ENCODE peak calls at places on chromosomes 7 and 10, in six cellular contexts. Y is GM12892, C is K562, V is GM12878, N is H1, G is HepG2. A is an unnamed sample.

GRCh38 chr10:109933984-109934565 is 10.8 kb upstream of the XPNPEP1 start:
- DNase-seq in N (no peak), G (no peak), C (no peak), Y (no peak), V (no peak), A (no peak)

GRCh38 chr7:76165973-76166403 is 35.7 kb upstream of the SRRM3 start:
- DNase-seq in C (no peak), V (no peak), Y (no peak), N (no peak), G (no peak), A (no peak)

GRCh38 chr10:57716884-57717283 is 550.8 kb downstream of the IPMK start:
- DNase-seq in C (no peak), G (no peak), Y (no peak), V (no peak), N (no peak), A (no peak)

GRCh38 chr7:142481548-142481947 is 223.7 kb upstream of the PRSS58 start:
- DNase-seq in V (no peak), N (no peak), G (no peak), Y (no peak), C (no peak), A (no peak)

GRCh38 chr7:34846976-34847375 is 189.0 kb downstream of the NPSR1 start:
- DNase-seq in Y (no peak), C (no peak), V (no peak), N (no peak), G (no peak), A (no peak)

GRCh38 chr10:10587744-10588393 is 429.8 kb upstream of the CELF2 start:
- DNase-seq in G (no peak), V (no peak), Y (no peak), C (no peak), N (no peak), A (no peak)

GRCh38 chr7:92836489-92837213 is at the start of gene CDK6:
- DNase-seq in N (no peak), Y (peak; percentile 47), V (no peak), G (peak; percentile 55), C (peak; percentile 91), A (peak; percentile 58)

GRCh38 chr10:120800528-120801323 is 50.4 kb upstream of the WDR11 start:
- DNase-seq in V (no peak), Y (no peak), G (no peak), C (no peak), N (peak; percentile 36), A (no peak)

GRCh38 chr7:111025013-111025412 is 65.9 kb upstream of the LRRN3 start:
- DNase-seq in Y (no peak), N (no peak), V (no peak), G (peak; percentile 47), C (no peak), A (no peak)

GRCh38 chr10:92544296-92544695 is 29.6 kb downstream of the IDE start:
- DNase-seq in Y (no peak), G (no peak), V (peak; percentile 35), N (no peak), C (no peak), A (no peak)

GRCh38 chr7:127673902-127674301 is 21.9 kb downstream of the SND1 start:
- DNase-seq in N (no peak), Y (no peak), V (no peak), G (no peak), C (no peak), A (no peak)

GRCh38 chr7:30116771-30117170 is 18.0 kb upstream of the MTURN start:
- DNase-seq in Y (no peak), V (no peak), C (no peak), N (no peak), G (no peak), A (no peak)

GRCh38 chr7:39735903-39736302 is 112.5 kb downstream of the RALA start:
- DNase-seq in C (peak; percentile 42), V (peak; percentile 19), N (no peak), G (no peak), Y (no peak), A (no peak)

GRCh38 chr7:39727614-39728013 is 104.2 kb downstream of the RALA start:
- DNase-seq in G (no peak), V (no peak), N (no peak), C (no peak), Y (no peak), A (no peak)

GRCh38 chr7:39734605-39735004 is 111.2 kb downstream of the RALA start:
- DNase-seq in V (no peak), C (no peak), G (no peak), Y (no peak), N (no peak), A (no peak)

GRCh38 chr7:39733881-39734571 is 110.7 kb downstream of the RALA start:
- DNase-seq in G (peak; percentile 36), C (no peak), Y (no peak), V (no peak), N (no peak), A (no peak)

DNA sequence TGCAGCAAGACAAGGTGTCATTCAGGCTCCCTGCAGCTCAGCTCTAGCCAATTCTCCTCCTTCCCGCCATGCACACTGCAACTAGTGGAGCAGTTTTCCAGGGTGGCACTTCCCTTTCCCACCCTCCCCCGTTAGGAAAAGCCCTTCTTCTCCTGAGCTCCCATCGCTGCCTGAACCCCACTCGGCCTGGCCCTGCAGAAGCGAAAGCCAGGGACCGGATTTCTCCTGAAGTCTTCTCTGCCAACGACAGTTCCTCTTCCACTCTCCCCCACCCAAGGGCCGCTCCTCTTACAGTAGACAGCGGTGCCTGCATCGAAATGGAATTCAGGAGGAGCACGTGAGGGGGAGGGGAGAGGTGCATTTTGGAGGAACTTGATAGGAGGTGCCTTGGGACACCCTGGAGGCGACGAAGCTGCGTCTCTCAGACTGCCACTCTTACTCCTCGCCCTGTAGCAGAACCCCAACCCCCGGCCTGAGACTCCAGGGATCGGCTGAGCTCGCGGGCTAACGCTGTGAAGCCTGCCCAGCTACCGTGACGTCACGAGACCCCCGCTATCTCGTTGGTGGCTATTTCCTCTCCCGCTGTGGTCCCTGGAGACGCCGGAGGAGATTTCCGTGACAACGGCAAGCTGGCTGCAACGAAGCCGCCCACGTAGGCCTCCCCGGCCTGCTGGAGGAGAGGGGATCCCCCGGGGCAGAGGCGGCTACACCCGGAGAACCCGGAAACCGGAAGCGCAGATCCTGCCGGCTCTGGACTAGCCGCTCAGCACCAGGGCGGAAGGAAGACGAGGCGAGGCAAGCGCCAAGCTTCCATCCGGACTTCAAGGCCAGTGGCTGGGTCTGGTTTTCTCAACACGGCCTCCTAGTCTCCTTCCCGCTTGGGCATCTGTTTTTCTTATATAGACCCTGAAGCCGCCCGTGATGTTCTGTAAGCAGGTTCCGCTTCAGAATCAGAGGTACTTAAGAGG is 109.7 kb downstream of the RALA start:
- DNase-seq in G (peak; percentile 68), V (peak; percentile 95), N (peak; percentile 94), Y (peak; percentile 88), C (peak; percentile 90), A (peak; percentile 78)
- TF ChIP-seq POLR2A in G (no peak), V (peak; percentile 91), N (peak; percentile 61), Y (peak; percentile 91), C (peak; percentile 63), A (peak; percentile 92)

GRCh38 chr7:120005720-120006119 is 267.3 kb upstream of the KCND2 start:
- DNase-seq in C (no peak), N (no peak), V (no peak), G (no peak), Y (no peak), A (no peak)

GRCh38 chr7:119996634-119997033 is 276.3 kb upstream of the KCND2 start:
- DNase-seq in V (no peak), Y (no peak), N (no peak), G (no peak), C (no peak), A (no peak)

GRCh38 chr7:119994928-119995327 is 278.0 kb upstream of the KCND2 start:
- DNase-seq in C (no peak), G (no peak), Y (no peak), N (no peak), V (no peak), A (no peak)

DNA sequence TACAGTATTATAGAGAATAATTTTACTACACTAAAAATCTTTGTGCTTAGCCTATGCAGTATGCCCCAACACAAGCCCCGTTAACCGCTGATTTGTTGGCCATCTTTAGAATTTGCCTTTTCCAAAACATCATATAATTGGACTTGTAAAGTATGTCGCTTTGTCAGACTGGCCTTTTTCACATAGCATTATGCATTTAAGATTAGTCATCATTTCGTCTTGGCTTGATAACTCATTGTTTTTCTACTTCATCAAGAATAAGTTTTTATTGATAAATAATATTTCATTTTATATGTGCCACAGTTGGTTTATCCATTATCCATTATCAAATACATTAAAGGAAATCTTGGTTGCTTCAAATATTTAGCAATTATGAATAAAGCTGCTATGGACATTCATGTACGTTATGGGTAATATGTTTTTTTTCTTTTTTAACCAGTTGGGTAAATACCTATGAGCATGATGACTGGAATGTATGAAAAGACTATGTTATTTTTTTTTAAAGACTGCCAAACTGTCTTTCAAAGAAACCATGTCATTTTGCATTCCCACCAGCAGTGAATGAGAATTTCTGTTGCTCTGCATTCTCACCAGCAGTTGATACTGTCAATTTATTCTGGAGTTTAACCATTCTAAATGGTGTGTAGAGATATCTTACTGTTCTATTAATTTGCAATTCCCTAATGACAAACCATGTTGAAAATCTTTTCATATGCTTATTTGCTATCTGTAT is 273.1 kb upstream of the KCND2 start:
- DNase-seq in C (no peak), V (no peak), N (no peak), G (no peak), Y (no peak), A (no peak)
- TF ChIP-seq TAF1 in C (no peak), V (no peak), N (no peak), G (no peak), Y (no peak), A (no peak)

GRCh38 chr7:99558306-99559275 is at the start of gene ZNF655:
- DNase-seq in N (no peak), C (peak; percentile 99), V (peak; percentile 53), G (peak; percentile 90), Y (peak; percentile 93), A (peak; percentile 90)
- TF ChIP-seq POLR2A in N (peak; percentile 81), C (peak; percentile 97), V (peak; percentile 96), G (peak; percentile 94), Y (peak; percentile 91), A (peak; percentile 95)

GRCh38 chr10:7171825-7172224 is 239.0 kb downstream of the SFMBT2 start:
- DNase-seq in C (no peak), N (no peak), V (no peak), G (no peak), Y (no peak), A (no peak)

GRCh38 chr10:7165500-7166177 is 245.2 kb downstream of the SFMBT2 start:
- DNase-seq in N (no peak), C (no peak), G (no peak), V (no peak), Y (no peak), A (no peak)

GRCh38 chr10:7168414-7168813 is 242.4 kb downstream of the SFMBT2 start:
- DNase-seq in G (no peak), Y (no peak), V (no peak), N (no peak), C (peak; percentile 42), A (no peak)

DNA sequence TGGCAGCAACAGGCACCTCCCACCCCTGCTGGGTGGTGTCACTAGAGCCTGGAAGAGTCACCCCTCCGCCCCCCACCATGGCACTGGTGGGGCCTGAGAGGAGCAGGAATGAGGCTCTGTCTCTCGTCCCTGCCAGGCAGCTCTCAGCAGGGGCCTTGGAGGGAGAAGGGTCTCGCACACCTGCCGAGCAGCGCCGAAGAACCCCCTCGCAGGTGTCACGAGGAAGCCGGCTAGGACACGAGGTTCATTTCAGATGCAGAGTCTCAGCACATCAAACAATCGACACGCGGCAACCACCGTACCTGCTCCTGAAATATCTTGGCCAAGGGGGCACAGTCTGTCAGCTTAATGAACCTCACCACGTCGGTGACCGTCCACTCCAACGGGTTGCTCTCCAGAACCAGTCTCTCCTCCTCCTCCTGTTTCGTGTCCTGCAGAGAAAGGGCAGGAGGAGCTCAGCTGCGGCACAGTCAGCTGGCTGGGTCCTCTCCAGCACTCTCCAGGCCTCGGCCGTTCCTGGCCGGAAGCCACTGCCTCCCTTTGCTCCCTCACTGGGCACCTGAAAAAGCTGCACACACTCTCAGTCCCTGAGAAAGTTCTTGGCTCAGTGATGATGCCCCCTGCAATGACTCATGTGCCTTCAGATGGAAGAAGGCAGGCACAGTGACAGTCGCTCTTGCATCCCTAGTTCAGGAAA is 240.1 kb downstream of the SFMBT2 start:
- DNase-seq in V (no peak), Y (no peak), C (no peak), G (no peak), N (no peak), A (no peak)
- TF ChIP-seq TAF1 in V (no peak), Y (no peak), C (no peak), G (no peak), N (no peak), A (no peak)

A was measured in GM12891.